ENCODE peak calls at places on chromosomes 16 and 17, in four cellular contexts. Y is RPMI7951; T is effector memory CD4-positive, alpha-beta T cell; Q is activated CD8-positive, alpha-beta T cell treated with anti-CD3 and anti-CD28 coated beads for 36 hours. K is an unnamed sample.

GRCh38 chr16:1974157-1975070 is 2.6 kb downstream of the TBL3 start:
- DNase-seq in Y (no peak), T (no peak), Q (no peak), K (no peak)

GRCh38 chr16:29126057-29126494 is 141.2 kb downstream of the LAT start:
- DNase-seq in Y (no peak), T (no peak), Q (peak; percentile 24), K (no peak)

GRCh38 chr16:9437115-9437514 is 345.7 kb downstream of the HAPSTR1 start:
- DNase-seq in Y (peak; percentile 40), T (no peak), Q (no peak), K (no peak)

GRCh38 chr17:67663445-67663844 is 54.3 kb upstream of the NOL11 start:
- DNase-seq in Y (no peak), T (no peak), Q (no peak), K (no peak)

GRCh38 chr17:60491771-60492170 is 34.3 kb downstream of the APPBP2 start:
- DNase-seq in Y (no peak), T (no peak), Q (no peak), K (no peak)

GRCh38 chr17:76500074-76500744 is 1.0 kb downstream of the RHBDF2 start:
- DNase-seq in Y (no peak), T (no peak), Q (no peak), K (no peak)

GRCh38 chr16:86354641-86355040 is 155.7 kb upstream of the FOXF1 start:
- DNase-seq in Y (peak; percentile 91), T (no peak), Q (no peak), K (no peak)

GRCh38 chr17:80947200-80947940 is 44.3 kb upstream of the CHMP6 start:
- DNase-seq in Y (no peak), T (no peak), Q (no peak), K (no peak)

GRCh38 chr17:67469208-67469980 is 92.3 kb downstream of the PITPNC1 start:
- DNase-seq in Y (peak; percentile 28), T (no peak), Q (peak; percentile 80), K (no peak)

GRCh38 chr17:32929288-32929574 is 1.3 kb downstream of the TMEM98 start:
- DNase-seq in Y (no peak), T (no peak), Q (no peak), K (no peak)

GRCh38 chr17:45317113-45317820 is 447 bp upstream of the MAP3K14 start:
- DNase-seq in Y (peak; percentile 100), T (peak; percentile 99), Q (peak; percentile 100), K (peak; percentile 100)

GRCh38 chr17:72311004-72311403 is 190.2 kb downstream of the SOX9 start:
- DNase-seq in Y (no peak), T (no peak), Q (no peak), K (no peak)

GRCh38 chr16:81694494-81695285 is 84.4 kb upstream of the PLCG2 start:
- DNase-seq in Y (no peak), T (no peak), Q (no peak), K (no peak)

GRCh38 chr17:50657054-50657453 is 22.4 kb downstream of the ABCC3 start:
- DNase-seq in Y (no peak), T (no peak), Q (no peak), K (no peak)

GRCh38 chr17:75087558-75088453 is at the start of gene SLC16A5:
- DNase-seq in Y (peak; percentile 92), T (peak; percentile 16), Q (peak; percentile 48), K (no peak)

K was measured in NK-92 treated with Interleukin-12 subunit alpha and Interleukin-12 subunit beta, amount 100 ng/mL, for 24 hours.